ENCODE peak calls at places on chromosomes 1 and 21, in five cellular contexts. U is nephron progenitor cell, R is AG09309, Z is NCI-H1105, P is Caco-2. J is an unnamed sample.

GRCh38 chr21:35019631-35020032 is 29.5 kb downstream of the RUNX1 start:
- DNase-seq in U (no peak), R (no peak), Z (no peak), P (peak; percentile 88), J (no peak)

GRCh38 chr1:116878804-116879477 is 30.8 kb upstream of the PTGFRN start:
- DNase-seq in U (peak; percentile 36), R (no peak), Z (peak; percentile 62), P (peak; percentile 64), J (peak; percentile 97)

GRCh38 chr1:236284291-236284711 is 2.5 kb upstream of the ERO1B start:
- DNase-seq in U (no peak), R (no peak), Z (no peak), P (no peak), J (no peak)

GRCh38 chr1:27301582-27302199 is 20.3 kb upstream of the TMEM222 start:
- DNase-seq in U (no peak), R (no peak), Z (no peak), P (no peak), J (no peak)

GRCh38 chr1:246667773-246668172 is 56.4 kb upstream of the SCCPDH start:
- DNase-seq in U (no peak), R (no peak), Z (no peak), P (no peak), J (no peak)

GRCh38 chr1:51989582-51990477 is 670 bp downstream of the RAB3B start:
- DNase-seq in U (peak; percentile 37), R (no peak), Z (no peak), P (no peak), J (no peak)

GRCh38 chr1:3335754-3336640 is 118.5 kb upstream of the ARHGEF16 start:
- DNase-seq in U (no peak), R (no peak), Z (no peak), P (no peak), J (no peak)

GRCh38 chr1:226883630-226884029 is 13.2 kb downstream of the PSEN2 start:
- DNase-seq in U (no peak), R (no peak), Z (no peak), P (no peak), J (no peak)

GRCh38 chr1:59672851-59673574 is 141.7 kb upstream of the HOOK1 start:
- DNase-seq in U (no peak), R (no peak), Z (no peak), P (no peak), J (no peak)

GRCh38 chr1:56477164-56478111 is 101.9 kb downstream of the PLPP3 start:
- DNase-seq in U (peak; percentile 62), R (no peak), Z (no peak), P (peak; percentile 69), J (no peak)

GRCh38 chr1:4083171-4084052 is 183.3 kb upstream of the C1orf174 start:
- DNase-seq in U (no peak), R (no peak), Z (no peak), P (no peak), J (no peak)

GRCh38 chr1:2506007-2506860 is 20.2 kb downstream of the PANK4 start:
- DNase-seq in U (no peak), R (no peak), Z (no peak), P (no peak), J (no peak)

GRCh38 chr21:45330075-45330781 is 42.5 kb upstream of the POFUT2 start:
- DNase-seq in U (no peak), R (peak; percentile 67), Z (no peak), P (peak; percentile 91), J (no peak)

GRCh38 chr1:115062542-115063004 is 26.7 kb downstream of the TSPAN2 start:
- DNase-seq in U (no peak), R (no peak), Z (no peak), P (peak; percentile 36), J (no peak)

GRCh38 chr1:45543599-45544417 is 6.8 kb upstream of the AKR1A1 start:
- DNase-seq in U (peak; percentile 39), R (no peak), Z (no peak), P (no peak), J (no peak)